ENCODE peak calls at places on chromosomes 7 and 10, in ten cellular contexts. One of them, this sample, is unnamed. For H3K27me3, the result is how much of the 10 kb centered on the place peaks cover.

GRCh38 chr10:6522230-6522629 is 57.8 kb downstream of the PRKCQ start:
- DNase-seq in heart right ventricle: no peak
- DNase-seq in esophagus squamous epithelium: no peak
- DNase-seq in heart left ventricle: no peak
- DNase-seq in psoas muscle: no peak
- DNase-seq in GM06990: no peak
- DNase-seq in PC-3: peak
- DNase-seq in tibial artery: no peak
- DNase-seq in CD8-positive, alpha-beta T cell: no peak
- DNase-seq in ovary: no peak
- DNase-seq in this sample: no peak

GRCh38 chr10:101285519-101286070 is 56.3 kb upstream of the LBX1 start:
- DNase-seq in tibial artery: no peak
- DNase-seq in heart right ventricle: no peak
- DNase-seq in heart left ventricle: no peak
- DNase-seq in GM06990: no peak
- DNase-seq in PC-3: no peak
- DNase-seq in psoas muscle: no peak
- DNase-seq in esophagus squamous epithelium: no peak
- DNase-seq in ovary: no peak
- DNase-seq in CD8-positive, alpha-beta T cell: no peak
- DNase-seq in this sample: no peak

GRCh38 chr7:158315881-158316280 is 271.7 kb downstream of the PTPRN2 start:
- DNase-seq in CD8-positive, alpha-beta T cell: no peak
- DNase-seq in heart left ventricle: no peak
- DNase-seq in heart right ventricle: no peak
- DNase-seq in tibial artery: no peak
- DNase-seq in ovary: no peak
- DNase-seq in esophagus squamous epithelium: no peak
- DNase-seq in PC-3: no peak
- DNase-seq in psoas muscle: no peak
- DNase-seq in GM06990: no peak
- DNase-seq in this sample: no peak

GRCh38 chr7:50656141-50656895 is 91.1 kb upstream of the DDC start:
- DNase-seq in PC-3: no peak
- DNase-seq in GM06990: no peak
- DNase-seq in CD8-positive, alpha-beta T cell: no peak
- DNase-seq in tibial artery: no peak
- DNase-seq in heart right ventricle: no peak
- DNase-seq in heart left ventricle: no peak
- DNase-seq in esophagus squamous epithelium: no peak
- DNase-seq in psoas muscle: peak
- DNase-seq in ovary: no peak
- DNase-seq in this sample: no peak

GRCh38 chr10:48626986-48627731 is 22.3 kb upstream of the ARHGAP22 start:
- DNase-seq in heart left ventricle: no peak
- DNase-seq in heart right ventricle: no peak
- DNase-seq in ovary: no peak
- DNase-seq in CD8-positive, alpha-beta T cell: no peak
- DNase-seq in PC-3: no peak
- DNase-seq in esophagus squamous epithelium: no peak
- DNase-seq in tibial artery: no peak
- DNase-seq in GM06990: no peak
- DNase-seq in psoas muscle: no peak
- DNase-seq in this sample: no peak

GRCh38 chr10:129096340-129096984 is 370.6 kb upstream of the MGMT start:
- DNase-seq in ovary: no peak
- DNase-seq in CD8-positive, alpha-beta T cell: no peak
- DNase-seq in psoas muscle: peak
- DNase-seq in GM06990: no peak
- DNase-seq in PC-3: peak
- DNase-seq in esophagus squamous epithelium: no peak
- DNase-seq in heart right ventricle: peak
- DNase-seq in tibial artery: peak
- DNase-seq in heart left ventricle: no peak
- DNase-seq in this sample: no peak

GRCh38 chr10:87861566-87861952 is 1.8 kb downstream of the KLLN start:
- DNase-seq in esophagus squamous epithelium: no peak
- DNase-seq in tibial artery: peak
- DNase-seq in ovary: peak
- DNase-seq in heart right ventricle: peak
- DNase-seq in PC-3: peak
- DNase-seq in heart left ventricle: peak
- DNase-seq in GM06990: no peak
- DNase-seq in CD8-positive, alpha-beta T cell: no peak
- DNase-seq in psoas muscle: peak
- DNase-seq in this sample: peak

GRCh38 chr10:480498-480927 is 209.0 kb downstream of the DIP2C start:
- DNase-seq in ovary: no peak
- DNase-seq in tibial artery: no peak
- DNase-seq in PC-3: no peak
- DNase-seq in esophagus squamous epithelium: no peak
- DNase-seq in psoas muscle: no peak
- DNase-seq in CD8-positive, alpha-beta T cell: no peak
- DNase-seq in heart right ventricle: no peak
- DNase-seq in GM06990: no peak
- DNase-seq in heart left ventricle: peak
- DNase-seq in this sample: no peak

GRCh38 chr10:102670065-102670400 is 25.8 kb downstream of the TRIM8 start:
- DNase-seq in heart right ventricle: no peak
- DNase-seq in GM06990: no peak
- DNase-seq in psoas muscle: no peak
- DNase-seq in CD8-positive, alpha-beta T cell: no peak
- DNase-seq in heart left ventricle: no peak
- DNase-seq in ovary: no peak
- DNase-seq in esophagus squamous epithelium: no peak
- DNase-seq in tibial artery: no peak
- DNase-seq in PC-3: no peak
- DNase-seq in this sample: no peak
- TF ChIP-seq CTCF in heart right ventricle: no peak
- TF ChIP-seq CTCF in GM06990: no peak
- TF ChIP-seq CTCF in psoas muscle: no peak
- TF ChIP-seq CTCF in CD8-positive, alpha-beta T cell: peak
- TF ChIP-seq CTCF in heart left ventricle: no peak
- TF ChIP-seq CTCF in ovary: no peak
- TF ChIP-seq CTCF in esophagus squamous epithelium: no peak
- TF ChIP-seq CTCF in tibial artery: no peak
- TF ChIP-seq CTCF in PC-3: peak
- TF ChIP-seq CTCF in this sample: no peak

GRCh38 chr10:133421336-133422222 is 2.8 kb downstream of the SPRN start:
- DNase-seq in psoas muscle: no peak
- DNase-seq in esophagus squamous epithelium: no peak
- DNase-seq in heart right ventricle: no peak
- DNase-seq in PC-3: no peak
- DNase-seq in tibial artery: no peak
- DNase-seq in ovary: peak
- DNase-seq in heart left ventricle: no peak
- DNase-seq in GM06990: no peak
- DNase-seq in CD8-positive, alpha-beta T cell: no peak
- DNase-seq in this sample: peak

GRCh38 chr10:133420028-133420427 is 4.4 kb downstream of the SPRN start:
- DNase-seq in PC-3: no peak
- DNase-seq in GM06990: no peak
- DNase-seq in psoas muscle: no peak
- DNase-seq in esophagus squamous epithelium: no peak
- DNase-seq in tibial artery: no peak
- DNase-seq in ovary: no peak
- DNase-seq in heart left ventricle: no peak
- DNase-seq in heart right ventricle: no peak
- DNase-seq in CD8-positive, alpha-beta T cell: no peak
- DNase-seq in this sample: no peak

GRCh38 chr10:133422223-133422820 is 2.1 kb downstream of the SPRN start:
- DNase-seq in heart right ventricle: no peak
- DNase-seq in heart left ventricle: no peak
- DNase-seq in ovary: no peak
- DNase-seq in esophagus squamous epithelium: no peak
- DNase-seq in PC-3: no peak
- DNase-seq in tibial artery: no peak
- DNase-seq in CD8-positive, alpha-beta T cell: no peak
- DNase-seq in psoas muscle: no peak
- DNase-seq in GM06990: no peak
- DNase-seq in this sample: peak

GRCh38 chr10:133419211-133419950 is 5.0 kb downstream of the SPRN start:
- DNase-seq in PC-3: no peak
- DNase-seq in heart right ventricle: no peak
- DNase-seq in heart left ventricle: no peak
- DNase-seq in esophagus squamous epithelium: no peak
- DNase-seq in tibial artery: no peak
- DNase-seq in CD8-positive, alpha-beta T cell: no peak
- DNase-seq in GM06990: no peak
- DNase-seq in ovary: peak
- DNase-seq in psoas muscle: no peak
- DNase-seq in this sample: peak

GRCh38 chr10:133420579-133420978 is 3.8 kb downstream of the SPRN start:
- DNase-seq in psoas muscle: no peak
- DNase-seq in GM06990: no peak
- DNase-seq in heart left ventricle: no peak
- DNase-seq in CD8-positive, alpha-beta T cell: no peak
- DNase-seq in esophagus squamous epithelium: no peak
- DNase-seq in ovary: no peak
- DNase-seq in heart right ventricle: no peak
- DNase-seq in tibial artery: no peak
- DNase-seq in PC-3: no peak
- DNase-seq in this sample: peak
- H3K27me3 ChIP-seq in psoas muscle: under half
- H3K27me3 ChIP-seq in GM06990: under half
- H3K27me3 ChIP-seq in heart left ventricle: under half
- H3K27me3 ChIP-seq in CD8-positive, alpha-beta T cell: under half
- H3K27me3 ChIP-seq in esophagus squamous epithelium: under half
- H3K27me3 ChIP-seq in ovary: under half
- H3K27me3 ChIP-seq in heart right ventricle: under half
- H3K27me3 ChIP-seq in tibial artery: under half
- H3K27me3 ChIP-seq in PC-3: under half
- H3K27me3 ChIP-seq in this sample: under half

DNA sequence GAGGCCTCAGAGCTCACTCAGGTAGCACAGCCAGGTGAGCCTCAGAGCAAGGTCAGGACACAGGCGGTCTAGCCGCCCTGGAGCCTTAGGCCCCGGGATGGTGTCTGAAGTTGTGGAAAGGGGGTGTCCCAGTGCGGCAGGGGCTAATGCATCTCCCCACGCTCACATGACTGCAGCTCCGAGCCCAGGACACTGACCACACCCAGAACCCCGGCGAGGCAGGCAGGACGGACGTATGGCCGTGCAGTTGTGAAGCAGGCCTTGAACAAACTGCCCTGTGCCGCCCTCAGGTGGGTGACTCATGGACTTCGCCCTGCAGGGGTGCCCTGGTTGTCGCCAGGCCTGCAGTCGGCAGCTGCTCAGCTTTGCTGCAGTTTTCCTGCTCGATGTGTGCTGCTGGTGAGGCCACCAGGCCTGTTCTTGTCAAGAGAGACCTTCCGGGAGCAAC is 5.0 kb upstream of the PRKAR1B start:
- DNase-seq in esophagus squamous epithelium: no peak
- DNase-seq in tibial artery: no peak
- DNase-seq in psoas muscle: peak
- DNase-seq in heart right ventricle: peak
- DNase-seq in heart left ventricle: peak
- DNase-seq in ovary: peak
- DNase-seq in CD8-positive, alpha-beta T cell: no peak
- DNase-seq in GM06990: no peak
- DNase-seq in PC-3: peak
- DNase-seq in this sample: peak
- TF ChIP-seq CTCF in esophagus squamous epithelium: peak
- TF ChIP-seq CTCF in tibial artery: no peak
- TF ChIP-seq CTCF in psoas muscle: peak
- TF ChIP-seq CTCF in heart right ventricle: peak
- TF ChIP-seq CTCF in heart left ventricle: no peak
- TF ChIP-seq CTCF in ovary: no peak
- TF ChIP-seq CTCF in CD8-positive, alpha-beta T cell: no peak
- TF ChIP-seq CTCF in GM06990: no peak
- TF ChIP-seq CTCF in PC-3: peak
- TF ChIP-seq CTCF in this sample: peak

DNA sequence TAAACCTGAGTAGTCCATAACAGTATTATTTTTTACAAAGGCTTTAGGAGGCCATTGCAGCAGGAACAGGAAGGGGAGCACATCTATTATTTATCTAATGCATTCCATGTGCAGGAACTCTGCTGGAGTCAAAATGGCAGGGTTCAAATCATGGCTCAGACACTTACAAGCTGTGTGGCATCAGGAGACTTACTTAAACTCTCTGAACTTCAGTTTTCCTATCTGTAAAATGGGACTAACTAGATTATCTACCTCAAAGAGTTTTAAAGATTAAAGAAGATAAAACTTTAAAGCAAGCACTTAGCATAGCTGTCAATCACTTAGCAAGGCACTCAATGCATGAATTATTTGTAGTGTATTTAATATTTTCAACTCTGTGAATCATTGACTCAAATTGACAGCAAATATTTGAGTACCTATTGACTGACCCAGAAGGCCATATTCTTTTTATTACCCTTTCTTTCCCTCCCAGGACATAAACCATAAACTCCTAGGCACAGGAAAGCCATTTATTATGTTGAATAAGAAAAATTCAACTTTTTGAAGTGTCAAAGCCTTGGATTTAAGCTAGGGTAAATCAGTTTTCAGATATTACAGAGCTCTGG is 115.8 kb upstream of the FAM204A start:
- DNase-seq in esophagus squamous epithelium: no peak
- DNase-seq in CD8-positive, alpha-beta T cell: no peak
- DNase-seq in GM06990: no peak
- DNase-seq in heart left ventricle: no peak
- DNase-seq in psoas muscle: no peak
- DNase-seq in tibial artery: no peak
- DNase-seq in heart right ventricle: no peak
- DNase-seq in PC-3: no peak
- DNase-seq in ovary: no peak
- DNase-seq in this sample: no peak
- H3K27me3 ChIP-seq in esophagus squamous epithelium: under half
- H3K27me3 ChIP-seq in CD8-positive, alpha-beta T cell: under half
- H3K27me3 ChIP-seq in GM06990: under half
- H3K27me3 ChIP-seq in heart left ventricle: under half
- H3K27me3 ChIP-seq in psoas muscle: under half
- H3K27me3 ChIP-seq in tibial artery: under half
- H3K27me3 ChIP-seq in heart right ventricle: under half
- H3K27me3 ChIP-seq in PC-3: half or more
- H3K27me3 ChIP-seq in ovary: under half
- H3K27me3 ChIP-seq in this sample: under half

DNA sequence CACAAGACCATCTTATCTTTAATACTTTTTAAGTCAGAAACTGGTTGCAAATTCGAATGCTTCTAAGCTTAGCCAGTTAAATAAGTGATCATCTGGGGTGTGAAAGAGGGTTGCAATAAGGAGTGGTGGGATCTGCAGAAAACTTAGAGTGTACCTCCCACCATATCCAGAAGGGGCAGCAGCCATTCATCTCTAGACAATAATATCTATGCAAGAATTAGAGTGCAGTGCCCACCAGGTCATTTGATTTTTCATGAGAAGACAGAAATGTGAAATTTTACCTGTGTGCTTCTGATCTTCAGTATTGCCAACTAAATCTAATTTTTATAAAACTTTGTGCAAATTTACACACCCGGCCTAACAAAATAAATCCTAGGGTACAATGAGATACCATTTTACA is 127.2 kb upstream of the SP4 start:
- DNase-seq in esophagus squamous epithelium: no peak
- DNase-seq in GM06990: no peak
- DNase-seq in CD8-positive, alpha-beta T cell: no peak
- DNase-seq in heart right ventricle: no peak
- DNase-seq in PC-3: peak
- DNase-seq in tibial artery: no peak
- DNase-seq in heart left ventricle: no peak
- DNase-seq in ovary: no peak
- DNase-seq in psoas muscle: no peak
- DNase-seq in this sample: no peak
- TF ChIP-seq CTCF in esophagus squamous epithelium: no peak
- TF ChIP-seq CTCF in GM06990: peak
- TF ChIP-seq CTCF in CD8-positive, alpha-beta T cell: peak
- TF ChIP-seq CTCF in heart right ventricle: no peak
- TF ChIP-seq CTCF in PC-3: peak
- TF ChIP-seq CTCF in tibial artery: no peak
- TF ChIP-seq CTCF in heart left ventricle: no peak
- TF ChIP-seq CTCF in ovary: no peak
- TF ChIP-seq CTCF in psoas muscle: no peak
- TF ChIP-seq CTCF in this sample: no peak